ENCODE peak calls at places on chromosomes 12 and 14, in seven cellular contexts. One of them, this sample, is unnamed.

GRCh38 chr14:78737116-78737515 is 566.9 kb downstream of the NRXN3 start:
- DNase-seq in tibial nerve: no peak
- DNase-seq in heart left ventricle: no peak
- DNase-seq in fibroblast of lung: no peak
- DNase-seq in GM12865: no peak
- DNase-seq in bronchial epithelial cell: no peak
- DNase-seq in hepatocyte: no peak
- DNase-seq in this sample: no peak

GRCh38 chr12:127482950-127483349 is 784.0 kb upstream of the TMEM132C start:
- DNase-seq in tibial nerve: no peak
- DNase-seq in heart left ventricle: no peak
- DNase-seq in fibroblast of lung: no peak
- DNase-seq in GM12865: no peak
- DNase-seq in bronchial epithelial cell: no peak
- DNase-seq in hepatocyte: no peak
- DNase-seq in this sample: no peak

GRCh38 chr12:62928632-62929031 is 6.3 kb downstream of the PPM1H start:
- DNase-seq in tibial nerve: no peak
- DNase-seq in heart left ventricle: no peak
- DNase-seq in fibroblast of lung: no peak
- DNase-seq in GM12865: no peak
- DNase-seq in bronchial epithelial cell: no peak
- DNase-seq in hepatocyte: no peak
- DNase-seq in this sample: no peak

GRCh38 chr14:105021656-105022275 is 883 bp upstream of the CDCA4 start:
- DNase-seq in tibial nerve: no peak
- DNase-seq in heart left ventricle: no peak
- DNase-seq in fibroblast of lung: peak; percentile 54
- DNase-seq in GM12865: peak; percentile 75
- DNase-seq in bronchial epithelial cell: no peak
- DNase-seq in hepatocyte: peak; percentile 73
- DNase-seq in this sample: no peak

GRCh38 chr12:6262635-6263034 is 47.8 kb upstream of the PLEKHG6 start:
- DNase-seq in tibial nerve: no peak
- DNase-seq in heart left ventricle: no peak
- DNase-seq in fibroblast of lung: no peak
- DNase-seq in GM12865: peak; percentile 24
- DNase-seq in bronchial epithelial cell: no peak
- DNase-seq in hepatocyte: no peak
- DNase-seq in this sample: no peak

GRCh38 chr14:61347771-61348443 is 26.5 kb downstream of the PRKCH start:
- DNase-seq in tibial nerve: no peak
- DNase-seq in heart left ventricle: no peak
- DNase-seq in fibroblast of lung: no peak
- DNase-seq in GM12865: no peak
- DNase-seq in bronchial epithelial cell: no peak
- DNase-seq in hepatocyte: no peak
- DNase-seq in this sample: no peak

GRCh38 chr12:54744590-54744989 is 96.4 kb upstream of the DCD start:
- DNase-seq in tibial nerve: no peak
- DNase-seq in heart left ventricle: no peak
- DNase-seq in fibroblast of lung: no peak
- DNase-seq in GM12865: no peak
- DNase-seq in bronchial epithelial cell: no peak
- DNase-seq in hepatocyte: no peak
- DNase-seq in this sample: no peak

GRCh38 chr14:51419685-51420084 is 179.6 kb downstream of the TMX1 start:
- DNase-seq in tibial nerve: no peak
- DNase-seq in heart left ventricle: no peak
- DNase-seq in fibroblast of lung: no peak
- DNase-seq in GM12865: peak; percentile 45
- DNase-seq in bronchial epithelial cell: no peak
- DNase-seq in hepatocyte: no peak
- DNase-seq in this sample: no peak

GRCh38 chr12:65232490-65233077 is 45.9 kb upstream of the MSRB3 start:
- DNase-seq in tibial nerve: no peak
- DNase-seq in heart left ventricle: no peak
- DNase-seq in fibroblast of lung: peak; percentile 11
- DNase-seq in GM12865: peak; percentile 39
- DNase-seq in bronchial epithelial cell: peak; percentile 40
- DNase-seq in hepatocyte: peak; percentile 8
- DNase-seq in this sample: no peak

GRCh38 chr12:118874698-118875548 is 106.4 kb upstream of the SRRM4 start:
- DNase-seq in tibial nerve: no peak
- DNase-seq in heart left ventricle: no peak
- DNase-seq in fibroblast of lung: no peak
- DNase-seq in GM12865: no peak
- DNase-seq in bronchial epithelial cell: no peak
- DNase-seq in hepatocyte: no peak
- DNase-seq in this sample: no peak

GRCh38 chr14:42140831-42141279 is 534.2 kb downstream of the LRFN5 start:
- DNase-seq in tibial nerve: no peak
- DNase-seq in heart left ventricle: no peak
- DNase-seq in fibroblast of lung: peak; percentile 73
- DNase-seq in GM12865: no peak
- DNase-seq in bronchial epithelial cell: peak; percentile 96
- DNase-seq in hepatocyte: no peak
- DNase-seq in this sample: peak; percentile 54

GRCh38 chr14:61103541-61104339 is 122.7 kb downstream of the SLC38A6 start:
- DNase-seq in tibial nerve: peak; percentile 49
- DNase-seq in heart left ventricle: no peak
- DNase-seq in fibroblast of lung: peak; percentile 99
- DNase-seq in GM12865: peak; percentile 81
- DNase-seq in bronchial epithelial cell: peak; percentile 91
- DNase-seq in hepatocyte: peak; percentile 86
- DNase-seq in this sample: peak; percentile 93

GRCh38 chr12:107486140-107486892 is 199.3 kb upstream of the PWP1 start:
- DNase-seq in tibial nerve: no peak
- DNase-seq in heart left ventricle: no peak
- DNase-seq in fibroblast of lung: no peak
- DNase-seq in GM12865: no peak
- DNase-seq in bronchial epithelial cell: no peak
- DNase-seq in hepatocyte: no peak
- DNase-seq in this sample: no peak

GRCh38 chr12:125431516-125431915 is 366.3 kb downstream of the AACS start:
- DNase-seq in tibial nerve: no peak
- DNase-seq in heart left ventricle: no peak
- DNase-seq in fibroblast of lung: no peak
- DNase-seq in GM12865: no peak
- DNase-seq in bronchial epithelial cell: no peak
- DNase-seq in hepatocyte: no peak
- DNase-seq in this sample: no peak

GRCh38 chr12:81468206-81468605 is 290.9 kb downstream of the PPFIA2 start:
- DNase-seq in tibial nerve: no peak
- DNase-seq in heart left ventricle: no peak
- DNase-seq in fibroblast of lung: peak; percentile 85
- DNase-seq in GM12865: no peak
- DNase-seq in bronchial epithelial cell: peak; percentile 13
- DNase-seq in hepatocyte: no peak
- DNase-seq in this sample: peak; percentile 1

GRCh38 chr14:89534896-89535615 is 118.0 kb upstream of the FOXN3 start:
- DNase-seq in tibial nerve: no peak
- DNase-seq in heart left ventricle: no peak
- DNase-seq in fibroblast of lung: peak; percentile 79
- DNase-seq in GM12865: no peak
- DNase-seq in bronchial epithelial cell: no peak
- DNase-seq in hepatocyte: no peak
- DNase-seq in this sample: peak; percentile 17

GRCh38 chr14:36241183-36241582 is 64.7 kb upstream of the PTCSC3 start:
- DNase-seq in tibial nerve: no peak
- DNase-seq in heart left ventricle: no peak
- DNase-seq in fibroblast of lung: no peak
- DNase-seq in GM12865: no peak
- DNase-seq in bronchial epithelial cell: peak; percentile 37
- DNase-seq in hepatocyte: no peak
- DNase-seq in this sample: no peak

GRCh38 chr12:53994691-53995310 is 5.2 kb upstream of the HOXC9 start:
- DNase-seq in tibial nerve: no peak
- DNase-seq in heart left ventricle: no peak
- DNase-seq in fibroblast of lung: no peak
- DNase-seq in GM12865: no peak
- DNase-seq in bronchial epithelial cell: no peak
- DNase-seq in hepatocyte: no peak
- DNase-seq in this sample: no peak

GRCh38 chr12:51910168-51910567 is 2.9 kb downstream of the ACVRL1 start:
- DNase-seq in tibial nerve: no peak
- DNase-seq in heart left ventricle: no peak
- DNase-seq in fibroblast of lung: no peak
- DNase-seq in GM12865: no peak
- DNase-seq in bronchial epithelial cell: no peak
- DNase-seq in hepatocyte: no peak
- DNase-seq in this sample: no peak

GRCh38 chr14:61923348-61923747 is 161.1 kb downstream of the SNAPC1 start:
- DNase-seq in tibial nerve: no peak
- DNase-seq in heart left ventricle: no peak
- DNase-seq in fibroblast of lung: peak; percentile 18
- DNase-seq in GM12865: no peak
- DNase-seq in bronchial epithelial cell: peak; percentile 24
- DNase-seq in hepatocyte: no peak
- DNase-seq in this sample: no peak

GRCh38 chr12:12029653-12030052 is 41.1 kb upstream of the BCL2L14 start:
- DNase-seq in tibial nerve: no peak
- DNase-seq in heart left ventricle: no peak
- DNase-seq in fibroblast of lung: no peak
- DNase-seq in GM12865: no peak
- DNase-seq in bronchial epithelial cell: no peak
- DNase-seq in hepatocyte: no peak
- DNase-seq in this sample: no peak

GRCh38 chr12:12034344-12034743 is 36.4 kb upstream of the BCL2L14 start:
- DNase-seq in tibial nerve: no peak
- DNase-seq in heart left ventricle: no peak
- DNase-seq in fibroblast of lung: no peak
- DNase-seq in GM12865: peak; percentile 28
- DNase-seq in bronchial epithelial cell: no peak
- DNase-seq in hepatocyte: no peak
- DNase-seq in this sample: no peak

GRCh38 chr12:12033589-12034223 is 37.0 kb upstream of the BCL2L14 start:
- DNase-seq in tibial nerve: no peak
- DNase-seq in heart left ventricle: no peak
- DNase-seq in fibroblast of lung: no peak
- DNase-seq in GM12865: no peak
- DNase-seq in bronchial epithelial cell: no peak
- DNase-seq in hepatocyte: no peak
- DNase-seq in this sample: no peak

GRCh38 chr12:12032771-12033588 is 37.8 kb upstream of the BCL2L14 start:
- DNase-seq in tibial nerve: peak; percentile 80
- DNase-seq in heart left ventricle: no peak
- DNase-seq in fibroblast of lung: peak; percentile 80
- DNase-seq in GM12865: peak; percentile 93
- DNase-seq in bronchial epithelial cell: peak; percentile 82
- DNase-seq in hepatocyte: peak; percentile 87
- DNase-seq in this sample: peak; percentile 61

GRCh38 chr12:12032260-12032761 is 38.4 kb upstream of the BCL2L14 start:
- DNase-seq in tibial nerve: no peak
- DNase-seq in heart left ventricle: no peak
- DNase-seq in fibroblast of lung: no peak
- DNase-seq in GM12865: peak; percentile 79
- DNase-seq in bronchial epithelial cell: no peak
- DNase-seq in hepatocyte: no peak
- DNase-seq in this sample: no peak
- H3K4me3 ChIP-seq in tibial nerve: peak overlapping the region; percentile 51
- H3K4me3 ChIP-seq in heart left ventricle: peak overlapping the region; percentile 54
- H3K4me3 ChIP-seq in fibroblast of lung: no peak overlapping the region
- H3K4me3 ChIP-seq in GM12865: peak overlapping the region; percentile 62
- H3K4me3 ChIP-seq in bronchial epithelial cell: no peak overlapping the region
- H3K4me3 ChIP-seq in hepatocyte: no peak overlapping the region
- H3K4me3 ChIP-seq in this sample: no peak overlapping the region

DNA sequence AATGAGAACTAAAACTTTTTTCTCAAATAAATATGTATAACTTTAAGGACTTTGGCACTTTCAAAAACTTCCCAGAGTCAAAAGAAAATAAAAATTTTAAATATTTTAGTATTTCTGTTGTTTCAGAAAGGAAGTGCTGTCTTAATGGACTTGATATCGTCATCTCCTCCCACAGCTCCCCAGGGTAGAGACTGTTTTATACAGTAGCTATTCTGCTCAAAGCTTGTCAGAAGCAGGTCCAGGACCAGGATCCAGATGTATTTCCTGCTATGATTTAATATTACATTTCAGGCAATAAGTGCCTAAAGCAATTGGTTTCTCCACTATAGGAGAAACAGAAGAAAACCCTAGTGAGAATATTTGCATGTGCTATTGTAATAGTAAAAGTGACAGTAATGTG is 218.5 kb upstream of the G2E3 start:
- DNase-seq in tibial nerve: no peak
- DNase-seq in heart left ventricle: no peak
- DNase-seq in fibroblast of lung: no peak
- DNase-seq in GM12865: no peak
- DNase-seq in bronchial epithelial cell: no peak
- DNase-seq in hepatocyte: no peak
- DNase-seq in this sample: no peak
- TF ChIP-seq CTCF in tibial nerve: no peak
- TF ChIP-seq CTCF in heart left ventricle: no peak
- TF ChIP-seq CTCF in fibroblast of lung: no peak
- TF ChIP-seq CTCF in GM12865: no peak
- TF ChIP-seq CTCF in bronchial epithelial cell: no peak
- TF ChIP-seq CTCF in hepatocyte: no peak
- TF ChIP-seq CTCF in this sample: no peak

GRCh38 chr14:53963491-53964227 is 7.0 kb upstream of the BMP4 start:
- DNase-seq in tibial nerve: no peak
- DNase-seq in heart left ventricle: no peak
- DNase-seq in fibroblast of lung: peak; percentile 53
- DNase-seq in GM12865: no peak
- DNase-seq in bronchial epithelial cell: peak; percentile 45
- DNase-seq in hepatocyte: peak; percentile 77
- DNase-seq in this sample: no peak
- H3K4me3 ChIP-seq in tibial nerve: peak overlapping the region; percentile 41
- H3K4me3 ChIP-seq in heart left ventricle: peak overlapping the region; percentile 54
- H3K4me3 ChIP-seq in fibroblast of lung: peak overlapping the region; percentile 28
- H3K4me3 ChIP-seq in GM12865: no peak overlapping the region
- H3K4me3 ChIP-seq in bronchial epithelial cell: peak overlapping the region; percentile 24
- H3K4me3 ChIP-seq in hepatocyte: no peak overlapping the region
- H3K4me3 ChIP-seq in this sample: peak overlapping the region; percentile 38

DNA sequence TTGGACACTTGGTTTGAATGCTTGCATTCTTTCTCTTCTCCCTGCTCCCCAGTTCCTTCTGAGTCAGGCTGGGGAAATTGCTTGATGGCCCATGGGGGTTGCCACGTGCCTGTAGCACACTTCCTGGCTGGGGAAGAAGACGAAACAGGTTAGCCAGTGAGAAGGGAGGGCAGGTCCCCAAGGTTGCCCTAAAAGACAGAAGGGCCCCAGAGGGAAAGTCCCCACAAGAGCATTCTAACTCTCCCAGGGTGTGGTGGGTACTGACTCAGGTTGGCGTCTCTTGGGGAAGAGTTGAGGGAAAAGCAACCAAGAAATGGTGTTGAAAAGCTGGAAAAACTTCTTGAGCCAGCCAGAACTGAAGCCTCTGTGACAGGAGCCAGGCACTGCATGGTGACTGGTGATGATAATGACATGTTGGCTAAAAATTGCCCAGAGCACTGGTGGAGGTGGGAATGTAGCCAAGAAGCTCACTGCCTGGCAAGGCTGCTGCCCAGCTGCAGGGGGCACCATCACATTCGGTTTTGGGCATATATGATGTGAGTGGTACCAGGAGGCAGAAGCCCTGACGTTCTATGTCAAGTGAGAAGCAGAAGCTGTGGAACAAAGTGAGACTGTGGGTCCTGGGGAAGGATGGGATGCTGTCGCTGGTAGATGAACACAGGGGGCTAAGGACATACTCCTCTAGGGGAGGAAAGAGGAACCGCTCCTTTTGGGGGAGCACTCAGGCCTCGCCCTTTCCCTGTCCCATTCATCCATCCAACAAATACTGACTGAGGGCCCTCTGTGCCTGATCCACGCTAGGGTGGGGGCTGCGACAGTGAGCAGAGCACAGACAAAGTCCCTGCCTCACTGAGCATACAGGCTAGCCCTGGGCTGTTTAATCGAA is 8.1 kb upstream of the RABGGTA start:
- DNase-seq in tibial nerve: no peak
- DNase-seq in heart left ventricle: no peak
- DNase-seq in fibroblast of lung: no peak
- DNase-seq in GM12865: peak; percentile 77
- DNase-seq in bronchial epithelial cell: peak; percentile 62
- DNase-seq in hepatocyte: no peak
- DNase-seq in this sample: no peak
- TF ChIP-seq CTCF in tibial nerve: no peak
- TF ChIP-seq CTCF in heart left ventricle: peak; percentile 36
- TF ChIP-seq CTCF in fibroblast of lung: peak; percentile 7
- TF ChIP-seq CTCF in GM12865: peak; percentile 16
- TF ChIP-seq CTCF in bronchial epithelial cell: peak; percentile 48
- TF ChIP-seq CTCF in hepatocyte: no peak
- TF ChIP-seq CTCF in this sample: peak; percentile 17

This sample was measured in AG09309.